ENCODE peak calls at places on chromosomes 3 and 15, in five cellular contexts. M is PC-3, N is foreskin fibroblast, Y is GM13977, J is GM12878. I is an unnamed sample.

GRCh38 chr3:14274537-14274936 is 95.9 kb downstream of the LSM3 start:
- DNase-seq in Y (no peak), M (no peak), N (no peak), J (no peak), I (no peak)

GRCh38 chr3:46500631-46501377 is 3.0 kb downstream of the RTP3 start:
- DNase-seq in M (peak), Y (no peak), N (peak), J (peak), I (no peak)

GRCh38 chr3:30631237-30631961 is 25.0 kb downstream of the TGFBR2 start:
- DNase-seq in Y (no peak), M (peak), N (peak), J (no peak), I (no peak)

GRCh38 chr3:44108481-44108880 is 133.2 kb upstream of the TOPAZ1 start:
- DNase-seq in J (no peak), N (no peak), Y (no peak), M (no peak), I (no peak)

GRCh38 chr15:96326551-96327154 is 3.8 kb upstream of the NR2F2 start:
- DNase-seq in M (peak), N (peak), Y (peak), J (no peak), I (no peak)

GRCh38 chr3:167723025-167723512 is 11.6 kb downstream of the PDCD10 start:
- DNase-seq in J (no peak), N (no peak), M (no peak), Y (no peak), I (no peak)

GRCh38 chr15:91989821-91990220 is 136.3 kb downstream of the SLCO3A1 start:
- DNase-seq in N (no peak), M (no peak), J (no peak), Y (no peak), I (no peak)

GRCh38 chr15:55164284-55164683 is 32.5 kb downstream of the RSL24D1 start:
- DNase-seq in N (no peak), Y (no peak), M (no peak), J (no peak), I (no peak)

GRCh38 chr3:77682162-77682561 is 642.3 kb downstream of the ROBO2 start:
- DNase-seq in N (no peak), M (no peak), Y (no peak), J (no peak), I (no peak)

GRCh38 chr3:23810342-23811116 is 4.8 kb downstream of the UBE2E1 start:
- DNase-seq in M (peak), N (peak), J (no peak), Y (peak), I (no peak)

GRCh38 chr3:37990527-37990926 is at the start of gene VILL:
- DNase-seq in N (no peak), J (no peak), M (peak), Y (no peak), I (no peak)
- TF ChIP-seq CTCF in N (no peak), J (no peak), M (peak), Y (no peak), I (no peak)

GRCh38 chr15:60444289-60444912 is 34.5 kb downstream of the ICE2 start:
- DNase-seq in N (peak), J (no peak), Y (no peak), M (peak), I (no peak)
- TF ChIP-seq CTCF in N (peak), J (no peak), Y (no peak), M (peak), I (peak)

DNA sequence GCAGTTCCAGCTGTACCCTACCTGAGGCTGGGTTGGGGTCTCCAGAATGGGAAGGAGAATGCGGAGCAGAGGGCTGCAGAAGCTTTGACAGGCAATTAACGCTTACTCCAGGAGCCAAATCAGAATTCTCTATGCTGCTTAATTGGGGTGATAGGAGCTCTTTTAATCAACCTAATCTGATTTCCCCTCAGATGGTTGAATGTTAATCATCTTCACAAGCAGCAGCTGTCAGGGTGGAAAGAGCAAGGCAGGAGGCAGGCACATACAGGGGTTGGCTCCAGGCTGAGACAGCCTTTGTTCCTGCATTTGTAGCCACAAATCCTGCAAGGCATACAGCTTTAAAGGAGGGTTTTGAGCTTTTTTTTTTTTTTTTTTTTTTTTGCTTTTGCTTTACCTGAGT is 2.6 kb downstream of the CILP start:
- DNase-seq in J (no peak), Y (no peak), M (no peak), N (no peak), I (no peak)
- TF ChIP-seq CTCF in J (no peak), Y (no peak), M (no peak), N (no peak), I (no peak)

GRCh38 chr3:120039642-120040610 is 54.3 kb downstream of the GSK3B start:
- DNase-seq in N (no peak), M (peak), J (no peak), Y (no peak), I (no peak)
- TF ChIP-seq CTCF in N (no peak), M (peak), J (no peak), Y (peak), I (no peak)

GRCh38 chr3:126987129-126987528 is 4.2 kb downstream of the PLXNA1 start:
- DNase-seq in J (no peak), M (no peak), N (no peak), Y (no peak), I (no peak)

GRCh38 chr3:126984391-126985142 is 1.7 kb downstream of the PLXNA1 start:
- DNase-seq in J (no peak), M (no peak), Y (no peak), N (peak), I (no peak)

GRCh38 chr3:126983653-126984390 is 907 bp downstream of the PLXNA1 start:
- DNase-seq in Y (peak), N (peak), M (no peak), J (no peak), I (no peak)

GRCh38 chr3:126986001-126986400 is 3.1 kb downstream of the PLXNA1 start:
- DNase-seq in Y (no peak), M (no peak), N (peak), J (no peak), I (no peak)

DNA sequence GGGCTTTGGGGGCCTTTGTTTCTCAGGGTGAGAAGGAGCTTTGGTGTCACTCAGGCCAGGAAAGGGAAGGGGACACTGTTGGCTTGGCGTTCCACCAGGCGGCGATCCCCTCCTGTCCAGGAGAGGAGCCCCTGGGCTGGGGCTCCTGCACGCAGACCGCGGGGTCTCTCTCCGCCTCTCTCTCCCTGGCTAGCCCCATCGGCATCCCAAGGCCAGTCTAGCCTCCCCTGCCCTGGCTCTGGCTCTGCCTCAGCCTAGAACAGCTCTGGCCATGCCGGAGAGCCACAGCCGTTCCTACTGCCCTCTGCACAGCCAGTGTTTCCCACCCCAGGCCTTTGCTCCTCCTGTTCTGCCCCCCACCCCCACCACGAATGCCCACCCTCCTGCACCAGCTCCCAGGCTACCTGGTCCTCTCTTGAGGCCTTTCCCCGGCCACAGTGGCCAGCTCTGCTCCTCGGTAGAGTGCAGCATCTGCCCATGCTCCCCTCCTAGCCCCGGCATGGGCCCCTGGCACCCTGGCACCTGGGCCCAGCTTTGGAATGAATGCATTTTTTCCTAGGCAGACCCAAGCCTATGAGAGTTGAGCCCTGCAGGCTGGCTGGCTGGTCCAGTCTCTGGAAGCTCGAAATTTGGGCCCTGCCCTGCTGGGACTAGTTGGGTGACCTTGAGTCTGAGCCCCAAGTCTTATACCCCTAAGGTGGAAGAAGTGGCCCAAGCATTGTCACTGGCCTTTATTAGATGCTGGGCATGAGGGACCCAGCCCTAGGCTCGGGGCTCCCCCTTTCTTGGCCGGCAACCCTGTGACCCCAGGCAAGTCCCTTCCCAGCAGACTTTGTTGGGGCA is 2.4 kb downstream of the PLXNA1 start:
- DNase-seq in M (no peak), Y (no peak), N (no peak), J (no peak), I (no peak)
- TF ChIP-seq CTCF in M (no peak), Y (no peak), N (no peak), J (no peak), I (no peak)

I was measured in kidney epithelial cell.